ENCODE peak calls at places on chromosomes 13 and 19, in seven cellular contexts. Q is stimulated activated CD4-positive, alpha-beta T cell treated with anti-CD3 and anti-CD28 coated beads, TNF-alpha, amount 100 ng/mL, for 1 hour; U is amniotic stem cell; I is amygdala; T is CD4-positive, alpha-beta T cell; D is M059J; C is EL. R is an unnamed sample.

GRCh38 chr19:43318203-43318602 is 35.3 kb upstream of the CD177 start:
- DNase-seq in Q (no peak), U (no peak), I (no peak), T (no peak), D (peak), C (no peak), R (no peak)

GRCh38 chr13:112768795-112769411 is 79.1 kb downstream of the ATP11A start:
- DNase-seq in Q (no peak), U (no peak), I (no peak), T (peak), D (no peak), C (no peak), R (peak)

GRCh38 chr13:113846639-113847318 is 17.1 kb downstream of the GAS6 start:
- DNase-seq in Q (no peak), U (no peak), I (no peak), T (no peak), D (no peak), C (no peak), R (no peak)

GRCh38 chr13:100333141-100333540 is 244.2 kb downstream of the PCCA start:
- DNase-seq in Q (no peak), U (no peak), I (no peak), T (no peak), D (no peak), C (no peak), R (no peak)

GRCh38 chr19:56290104-56290503 is 17.6 kb downstream of the EDDM13 start:
- DNase-seq in Q (no peak), U (no peak), I (no peak), T (no peak), D (no peak), C (no peak), R (no peak)

GRCh38 chr19:6674868-6675305 is 4.9 kb upstream of the TNFSF14 start:
- DNase-seq in Q (peak), U (peak), I (no peak), T (peak), D (peak), C (peak), R (peak)

GRCh38 chr13:113616281-113616906 is 31.8 kb downstream of the TFDP1 start:
- DNase-seq in Q (no peak), U (no peak), I (no peak), T (no peak), D (no peak), C (no peak), R (peak)

GRCh38 chr13:43448605-43449004 is 338.2 kb downstream of the ENOX1 start:
- DNase-seq in Q (no peak), U (no peak), I (peak), T (no peak), D (no peak), C (no peak), R (no peak)

GRCh38 chr19:35002037-35002535 is 2.0 kb downstream of the GRAMD1A start:
- DNase-seq in Q (no peak), U (no peak), I (no peak), T (no peak), D (no peak), C (no peak), R (no peak)

GRCh38 chr13:38577048-38577447 is 109.8 kb upstream of the FREM2 start:
- DNase-seq in Q (no peak), U (no peak), I (no peak), T (no peak), D (peak), C (peak), R (no peak)

GRCh38 chr13:80716610-80717081 is 375.7 kb upstream of the SPRY2 start:
- DNase-seq in Q (no peak), U (no peak), I (no peak), T (no peak), D (no peak), C (no peak), R (no peak)

GRCh38 chr13:36766295-36766694 is 52.7 kb upstream of the RFXAP start:
- DNase-seq in Q (no peak), U (no peak), I (no peak), T (no peak), D (peak), C (peak), R (no peak)